ENCODE peak calls at places on chromosomes 1 and 21, in nine cellular contexts. G, A, C, W, L, U, J, V and K are unnamed samples.

GRCh38 chr1:247337961-247338360 is 6.3 kb upstream of the ZNF496 start:
- DNase-seq in G (no peak), A (peak; percentile 15), C (no peak), W (no peak), L (no peak), U (no peak), J (no peak), V (no peak), K (no peak)

GRCh38 chr1:244314921-244315544 is 136.7 kb downstream of the ADSS2 start:
- DNase-seq in G (no peak), A (no peak), C (no peak), W (peak; percentile 33), L (no peak), U (no peak), J (no peak), V (no peak), K (peak; percentile 24)

GRCh38 chr1:155282488-155283086 is 5.3 kb downstream of the HCN3 start:
- DNase-seq in G (no peak), A (no peak), C (no peak), W (no peak), L (no peak), U (no peak), J (no peak), V (no peak), K (no peak)

GRCh38 chr1:10514490-10515235 is 39.9 kb downstream of the PEX14 start:
- DNase-seq in G (no peak), A (peak; percentile 53), C (peak; percentile 38), W (peak; percentile 20), L (no peak), U (no peak), J (no peak), V (peak; percentile 33), K (no peak)

GRCh38 chr1:232952514-232953175 is 2.2 kb downstream of the NTPCR start:
- DNase-seq in G (peak; percentile 84), A (peak; percentile 55), C (no peak), W (peak; percentile 49), L (no peak), U (peak; percentile 31), J (no peak), V (peak; percentile 23), K (no peak)

GRCh38 chr21:46551636-46552241 is 53.1 kb downstream of the S100B start:
- DNase-seq in G (no peak), A (no peak), C (no peak), W (no peak), L (no peak), U (peak; percentile 56), J (no peak), V (no peak), K (no peak)

GRCh38 chr1:201536542-201536941 is 2.4 kb upstream of the NAV1 start:
- DNase-seq in G (no peak), A (peak; percentile 77), C (no peak), W (peak; percentile 94), L (no peak), U (no peak), J (peak; percentile 93), V (peak; percentile 86), K (no peak)

GRCh38 chr1:221022331-221022730 is 143.1 kb downstream of the HLX start:
- DNase-seq in G (no peak), A (no peak), C (no peak), W (no peak), L (no peak), U (no peak), J (no peak), V (no peak), K (no peak)

GRCh38 chr1:88768187-88768586 is 84.1 kb downstream of the PKN2 start:
- DNase-seq in G (no peak), A (no peak), C (no peak), W (no peak), L (no peak), U (no peak), J (no peak), V (no peak), K (no peak)

GRCh38 chr1:39418223-39418622 is 73.2 kb upstream of the BMP8A start:
- DNase-seq in G (no peak), A (peak; percentile 17), C (no peak), W (no peak), L (no peak), U (no peak), J (no peak), V (peak; percentile 51), K (no peak)

GRCh38 chr1:106798991-106799390 is 257.5 kb upstream of the PRMT6 start:
- DNase-seq in G (no peak), A (peak; percentile 2), C (no peak), W (peak; percentile 6), L (no peak), U (no peak), J (peak; percentile 33), V (peak; percentile 10), K (no peak)